ENCODE peak calls at places on chromosome 6, in nine cellular contexts. I, B, T, Q, L, O, X, Z and C are unnamed samples.

GRCh38 chr6:109526905-109527628 is 44.0 kb upstream of the ZBTB24 start:
- DNase-seq in I (peak; percentile 79), B (peak; percentile 55), T (peak; percentile 69), Q (peak; percentile 69), L (peak; percentile 93), O (peak; percentile 78), X (peak; percentile 46), Z (peak; percentile 76), C (peak; percentile 88)

GRCh38 chr6:151229401-151230276 is 10.1 kb upstream of the AKAP12 start:
- DNase-seq in I (no peak), B (no peak), T (no peak), Q (no peak), L (peak; percentile 71), O (no peak), X (no peak), Z (no peak), C (no peak)

GRCh38 chr6:112833546-112834215 is 486.6 kb downstream of the RFPL4B start:
- DNase-seq in I (no peak), B (no peak), T (no peak), Q (no peak), L (no peak), O (no peak), X (no peak), Z (no peak), C (no peak)

GRCh38 chr6:89148016-89148750 is 2.3 kb downstream of the PM20D2 start:
- DNase-seq in I (peak; percentile 36), B (peak; percentile 42), T (no peak), Q (peak; percentile 12), L (no peak), O (peak; percentile 20), X (no peak), Z (no peak), C (no peak)

GRCh38 chr6:93644611-93645010 is 225.3 kb upstream of the EPHA7 start:
- DNase-seq in I (no peak), B (no peak), T (no peak), Q (no peak), L (no peak), O (no peak), X (no peak), Z (no peak), C (no peak)

GRCh38 chr6:134614606-134615485 is 296.9 kb upstream of the SGK1 start:
- DNase-seq in I (no peak), B (no peak), T (no peak), Q (no peak), L (no peak), O (no peak), X (no peak), Z (no peak), C (no peak)

GRCh38 chr6:150018846-150019580 is 6.3 kb downstream of the RAET1L start:
- DNase-seq in I (no peak), B (no peak), T (no peak), Q (no peak), L (no peak), O (no peak), X (no peak), Z (no peak), C (no peak)

GRCh38 chr6:79713701-79714322 is 82.7 kb downstream of the SH3BGRL2 start:
- DNase-seq in I (peak; percentile 41), B (no peak), T (peak; percentile 46), Q (peak; percentile 47), L (peak; percentile 78), O (peak; percentile 64), X (peak; percentile 53), Z (peak; percentile 51), C (peak; percentile 61)

GRCh38 chr6:9062581-9062980 is 627.2 kb upstream of the SLC35B3 start:
- DNase-seq in I (no peak), B (no peak), T (no peak), Q (no peak), L (no peak), O (no peak), X (no peak), Z (no peak), C (no peak)

GRCh38 chr6:17484201-17484606 is 90.8 kb downstream of the CAP2 start:
- DNase-seq in I (no peak), B (no peak), T (no peak), Q (no peak), L (no peak), O (no peak), X (no peak), Z (no peak), C (no peak)

GRCh38 chr6:70889270-70889669 is 67.6 kb downstream of the B3GAT2 start:
- DNase-seq in I (no peak), B (no peak), T (no peak), Q (no peak), L (no peak), O (no peak), X (no peak), Z (no peak), C (no peak)

GRCh38 chr6:70886661-70887060 is 70.2 kb downstream of the B3GAT2 start:
- DNase-seq in I (no peak), B (no peak), T (no peak), Q (no peak), L (no peak), O (no peak), X (no peak), Z (no peak), C (no peak)

GRCh38 chr6:70879496-70879895 is 77.4 kb downstream of the B3GAT2 start:
- DNase-seq in I (no peak), B (no peak), T (no peak), Q (no peak), L (no peak), O (no peak), X (no peak), Z (no peak), C (no peak)

DNA sequence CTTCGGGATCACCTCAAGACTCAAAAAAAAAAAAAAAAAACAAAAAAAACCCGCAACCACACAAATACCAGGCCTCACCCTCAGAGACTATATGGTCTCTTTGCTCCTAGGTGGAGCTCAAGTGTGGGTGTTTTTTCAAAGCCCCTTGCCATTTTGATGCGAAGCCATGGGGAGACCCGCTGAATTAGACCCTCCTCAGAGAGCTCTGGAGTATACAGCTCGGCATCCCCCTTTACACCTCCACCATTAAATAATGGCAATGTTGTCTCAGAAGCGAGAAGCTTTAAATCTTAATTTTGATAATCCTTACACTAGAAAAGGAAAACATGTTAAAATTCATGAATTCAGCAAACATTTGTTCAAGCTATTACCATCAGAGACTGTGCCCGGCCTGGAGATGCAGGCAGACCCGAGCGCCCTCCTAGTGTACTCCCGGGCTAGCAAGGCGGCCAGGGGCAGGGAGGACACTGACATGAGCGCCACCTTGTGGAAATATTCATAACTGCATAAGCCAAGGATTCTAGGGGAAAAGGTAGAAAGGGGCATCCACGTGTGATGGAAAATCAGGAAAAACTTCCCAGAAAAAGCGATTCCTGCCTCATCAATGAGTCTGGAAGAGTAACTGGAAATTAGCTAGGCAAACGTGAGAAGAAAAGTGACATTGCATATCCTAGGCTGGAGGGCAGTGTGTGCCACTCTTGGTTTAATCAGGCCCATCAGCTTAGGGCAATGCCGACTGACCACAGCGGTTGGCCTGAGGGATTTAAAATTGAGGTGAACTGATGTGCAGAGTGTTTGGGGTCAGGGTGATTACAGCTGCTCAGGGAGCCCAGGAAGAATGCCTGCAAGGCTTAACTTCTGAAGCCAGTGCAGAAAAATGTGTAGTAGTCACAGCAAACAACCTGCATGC is 72.5 kb downstream of the B3GAT2 start:
- DNase-seq in I (peak; percentile 71), B (no peak), T (peak; percentile 39), Q (peak; percentile 32), L (peak; percentile 89), O (peak; percentile 63), X (peak; percentile 84), Z (peak; percentile 61), C (peak; percentile 83)
- H2AFZ ChIP-seq in I (peak overlapping the region; percentile 4), B (no peak overlapping the region), T (peak overlapping the region; percentile 46), Q (peak overlapping the region; percentile 89), L (peak overlapping the region; percentile 49), O (peak overlapping the region; percentile 40), X (no peak overlapping the region), Z (no peak overlapping the region), C (no peak overlapping the region)

DNA sequence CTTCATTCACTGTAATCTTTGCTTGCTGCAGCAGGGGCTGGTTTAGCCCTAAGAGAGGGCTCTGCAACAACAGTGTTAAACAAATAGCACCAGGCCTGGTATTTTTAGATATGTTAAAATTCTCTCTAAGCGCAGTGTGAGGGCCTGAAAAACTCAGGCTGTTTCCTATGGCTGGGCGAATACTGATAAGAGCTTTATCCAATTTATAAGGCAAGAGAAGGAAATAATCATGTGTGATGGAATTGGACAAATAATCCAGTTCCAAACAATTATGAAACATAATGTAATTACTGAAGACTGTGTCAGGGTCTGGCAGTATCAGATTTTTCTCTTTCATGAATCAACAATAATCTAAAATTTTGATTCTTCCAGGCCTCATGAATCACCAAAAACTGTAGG is 385.8 kb upstream of the ARID1B start:
- DNase-seq in I (no peak), B (no peak), T (no peak), Q (no peak), L (no peak), O (no peak), X (peak; percentile 59), Z (no peak), C (no peak)
- H3K9me2 ChIP-seq in I (no peaks in the 10 kb centered on the region), B (no peaks in the 10 kb centered on the region), T (no peaks in the 10 kb centered on the region), Q (no peaks in the 10 kb centered on the region), L (peaks cover 10% of the 10 kb centered on the region), O (no peaks in the 10 kb centered on the region), X (no peaks in the 10 kb centered on the region), Z (no peaks in the 10 kb centered on the region), C (no peaks in the 10 kb centered on the region)

DNA sequence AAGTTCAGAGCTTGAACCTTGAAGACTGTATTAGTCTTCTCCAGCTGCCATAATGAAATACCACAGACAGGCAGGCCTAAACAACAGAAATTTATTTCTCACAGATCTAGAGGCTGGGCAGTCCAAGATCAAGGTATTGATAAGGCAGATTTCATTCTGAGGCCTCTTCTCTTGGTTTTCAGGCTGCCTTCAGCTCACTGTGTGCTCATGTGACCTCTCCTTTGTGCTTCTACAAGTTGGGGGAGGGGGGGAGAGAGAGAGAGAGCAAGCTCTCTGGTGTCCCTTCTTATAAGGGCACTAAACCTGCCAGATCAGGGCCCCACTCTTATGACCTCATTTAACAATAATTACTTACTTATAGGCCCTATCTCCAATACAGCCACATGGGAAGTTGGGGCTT is 102.6 kb upstream of the RSPO3 start:
- DNase-seq in I (no peak), B (no peak), T (no peak), Q (no peak), L (peak; percentile 36), O (no peak), X (no peak), Z (no peak), C (no peak)
- H2AFZ ChIP-seq in I (no peak overlapping the region), B (no peak overlapping the region), T (no peak overlapping the region), Q (no peak overlapping the region), L (peak overlapping the region; percentile 87), O (no peak overlapping the region), X (no peak overlapping the region), Z (no peak overlapping the region), C (no peak overlapping the region)

GRCh38 chr6:166608819-166609218 is 18.2 kb downstream of the RPS6KA2 start:
- DNase-seq in I (peak; percentile 45), B (no peak), T (no peak), Q (no peak), L (no peak), O (no peak), X (no peak), Z (no peak), C (no peak)

GRCh38 chr6:166614171-166614583 is 12.9 kb downstream of the RPS6KA2 start:
- DNase-seq in I (no peak), B (no peak), T (no peak), Q (no peak), L (no peak), O (no peak), X (no peak), Z (no peak), C (no peak)

GRCh38 chr6:166610104-166610503 is 16.9 kb downstream of the RPS6KA2 start:
- DNase-seq in I (no peak), B (no peak), T (no peak), Q (no peak), L (no peak), O (no peak), X (no peak), Z (no peak), C (no peak)

GRCh38 chr6:166612471-166612881 is 14.6 kb downstream of the RPS6KA2 start:
- DNase-seq in I (no peak), B (no peak), T (no peak), Q (no peak), L (no peak), O (no peak), X (no peak), Z (no peak), C (peak; percentile 68)

GRCh38 chr6:166611631-166612030 is 15.4 kb downstream of the RPS6KA2 start:
- DNase-seq in I (no peak), B (peak; percentile 76), T (no peak), Q (no peak), L (no peak), O (peak; percentile 19), X (no peak), Z (no peak), C (no peak)
- H3K9me2 ChIP-seq in I (no peaks in the 10 kb centered on the region), B (no peaks in the 10 kb centered on the region), T (no peaks in the 10 kb centered on the region), Q (no peaks in the 10 kb centered on the region), L (no peaks in the 10 kb centered on the region), O (no peaks in the 10 kb centered on the region), X (no peaks in the 10 kb centered on the region), Z (no peaks in the 10 kb centered on the region), C (no peaks in the 10 kb centered on the region)